ENCODE peak calls at places on chromosomes 5 and 9, in nine cellular contexts. P is prostate gland, E is spleen, W is tibial nerve, R is endothelial cell of umbilical vein, L is stomach, O is GM12878, I is H1, X is IMR-90. A is an unnamed sample. For H3K36me3, the result is how much of the 10 kb centered on the place peaks cover.

GRCh38 chr5:153965102-153965645 is 73.5 kb downstream of the FAM114A2 start:
- DNase-seq in I (no peak), X (peak), E (no peak), L (peak), O (peak), P (no peak), W (peak), R (peak), A (peak)

GRCh38 chr9:131096490-131097258 is at the start of gene AIF1L:
- DNase-seq in I (peak), R (peak), W (no peak), E (no peak), X (no peak), P (peak), L (peak), O (no peak), A (no peak)

GRCh38 chr9:35287986-35288515 is 126.2 kb downstream of the UNC13B start:
- DNase-seq in P (no peak), L (no peak), O (no peak), I (no peak), E (no peak), W (no peak), X (peak), R (peak), A (no peak)

GRCh38 chr9:95188459-95188858 is 129.1 kb downstream of the FANCC start:
- DNase-seq in L (no peak), X (peak), E (no peak), P (peak), O (no peak), R (peak), W (no peak), I (no peak), A (no peak)

GRCh38 chr9:98271479-98271878 is 16.0 kb upstream of the TBC1D2 start:
- DNase-seq in W (no peak), O (no peak), P (no peak), E (no peak), X (no peak), L (no peak), R (no peak), I (no peak), A (no peak)

GRCh38 chr5:150945947-150946346 is 41.2 kb upstream of the ZNF300 start:
- DNase-seq in E (no peak), I (no peak), P (no peak), L (no peak), W (peak), X (no peak), O (no peak), R (no peak), A (peak)

GRCh38 chr5:163475416-163475815 is 15.0 kb downstream of the HMMR start:
- DNase-seq in P (no peak), X (no peak), I (no peak), R (no peak), E (no peak), L (no peak), W (no peak), O (no peak), A (no peak)

GRCh38 chr5:93576015-93576414 is 5.0 kb downstream of the NR2F1-AS1 start:
- DNase-seq in L (no peak), O (no peak), X (no peak), E (no peak), I (no peak), P (no peak), R (no peak), W (no peak), A (no peak)

GRCh38 chr5:139140631-139141071 is 57.5 kb downstream of the SIL1 start:
- DNase-seq in W (no peak), R (no peak), E (no peak), P (no peak), X (peak), O (no peak), I (no peak), L (no peak), A (peak)

GRCh38 chr9:34443533-34443932 is 14.8 kb downstream of the FAM219A start:
- DNase-seq in I (no peak), E (no peak), X (no peak), W (no peak), O (no peak), P (no peak), R (no peak), L (no peak), A (no peak)

GRCh38 chr5:74643160-74643562 is 2.6 kb upstream of the ENC1 start:
- DNase-seq in O (no peak), L (no peak), E (no peak), W (no peak), P (no peak), I (no peak), R (peak), X (peak), A (no peak)

GRCh38 chr5:16812911-16813310 is 123.2 kb downstream of the MYO10 start:
- DNase-seq in W (no peak), L (peak), O (no peak), I (no peak), P (peak), R (no peak), X (peak), E (no peak), A (no peak)

GRCh38 chr5:150285114-150285513 is 4.5 kb downstream of the CAMK2A start:
- DNase-seq in I (no peak), L (no peak), P (no peak), E (peak), R (no peak), O (no peak), W (no peak), X (no peak), A (no peak)

GRCh38 chr5:93899026-93899600 is 157.7 kb upstream of the POU5F2 start:
- DNase-seq in W (no peak), R (peak), P (no peak), X (no peak), L (no peak), E (no peak), I (no peak), O (no peak), A (no peak)

GRCh38 chr5:128053291-128053954 is 30.1 kb upstream of the SLC12A2 start:
- DNase-seq in I (no peak), P (no peak), E (no peak), X (peak), R (no peak), L (no peak), O (no peak), W (no peak), A (no peak)

GRCh38 chr5:5192681-5193080 is 52.6 kb downstream of the ADAMTS16 start:
- DNase-seq in W (no peak), O (no peak), L (no peak), X (no peak), P (no peak), R (no peak), E (no peak), I (no peak), A (no peak)

GRCh38 chr5:180803181-180804128 is 849 bp upstream of the MGAT1 start:
- DNase-seq in R (peak), W (peak), L (peak), E (peak), O (peak), I (no peak), P (peak), X (no peak), A (peak)

GRCh38 chr9:93576296-93577044 is at the start of gene PHF2:
- DNase-seq in E (peak), X (no peak), R (no peak), O (no peak), P (no peak), W (no peak), L (no peak), I (no peak), A (no peak)

GRCh38 chr9:125966456-125966855 is 219.3 kb downstream of the PBX3 start:
- DNase-seq in R (no peak), L (no peak), P (no peak), I (no peak), E (no peak), X (peak), O (no peak), W (no peak), A (no peak)

GRCh38 chr5:157689942-157690689 is 18.8 kb downstream of the C5orf52 start:
- DNase-seq in O (no peak), I (peak), L (no peak), R (no peak), W (no peak), P (no peak), X (no peak), E (peak), A (no peak)

GRCh38 chr5:142360607-142361120 is 35.8 kb upstream of the SPRY4 start:
- DNase-seq in W (no peak), I (no peak), E (no peak), P (no peak), X (peak), R (peak), O (no peak), L (peak), A (no peak)

GRCh38 chr5:143772621-143773020 is 39.3 kb upstream of the HMHB1 start:
- DNase-seq in R (no peak), L (no peak), P (no peak), X (no peak), O (no peak), I (no peak), E (no peak), W (no peak), A (no peak)

GRCh38 chr5:14321936-14322335 is 178.8 kb downstream of the TRIO start:
- DNase-seq in X (no peak), O (no peak), P (no peak), E (no peak), W (no peak), R (no peak), L (no peak), I (no peak), A (no peak)
- H3K36me3 ChIP-seq in X (half or more), O (under half), P (under half), E (under half), W (under half), R (under half), L (half or more), I (under half), A (under half)

GRCh38 chr5:135158315-135158697 is 124.3 kb upstream of the PITX1 start:
- DNase-seq in P (no peak), E (no peak), O (no peak), L (no peak), I (no peak), X (no peak), W (no peak), R (no peak), A (no peak)
- TF ChIP-seq POLR2A in P (no peak), E (no peak), O (no peak), L (no peak), I (no peak), X (no peak), W (no peak), R (no peak), A (no peak)

GRCh38 chr9:136497916-136498695 is 15.3 kb upstream of the SEC16A start:
- DNase-seq in E (no peak), R (no peak), O (no peak), L (no peak), X (no peak), W (no peak), P (no peak), I (no peak), A (no peak)
- H3K36me3 ChIP-seq in E (under half), R (half or more), O (under half), L (half or more), X (half or more), W (under half), P (under half), I (half or more), A (under half)

DNA sequence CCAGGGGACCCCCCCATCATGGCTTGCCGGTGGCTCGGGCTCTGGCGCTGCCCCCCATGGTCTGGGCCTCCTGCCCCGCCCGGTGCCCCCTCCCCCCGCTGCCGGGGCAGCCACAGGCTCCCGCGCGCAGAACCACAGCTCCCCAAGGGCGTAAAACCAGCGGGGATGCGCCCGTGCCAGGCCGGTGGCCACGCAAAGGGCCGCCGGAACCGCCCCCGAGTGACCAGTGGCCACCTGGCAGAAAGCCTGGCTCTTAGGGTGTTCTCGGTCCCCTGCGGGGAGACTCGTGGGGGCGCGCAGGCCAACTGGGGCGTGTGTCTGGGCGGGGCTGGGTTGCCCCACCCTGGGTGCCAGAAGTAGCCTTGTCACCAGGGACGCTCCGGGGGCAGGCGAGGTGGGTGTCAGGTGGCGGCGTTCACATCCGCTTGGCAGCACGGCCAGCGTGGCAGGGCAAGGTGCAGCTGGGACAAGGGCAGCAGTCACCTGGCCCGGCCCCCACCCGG is 515 bp upstream of the AGPAT2 start:
- DNase-seq in O (no peak), R (no peak), X (no peak), E (peak), I (peak), W (no peak), L (peak), P (no peak), A (no peak)
- TF ChIP-seq POLR2A in O (no peak), R (no peak), X (no peak), E (no peak), I (no peak), W (no peak), L (no peak), P (no peak), A (no peak)

DNA sequence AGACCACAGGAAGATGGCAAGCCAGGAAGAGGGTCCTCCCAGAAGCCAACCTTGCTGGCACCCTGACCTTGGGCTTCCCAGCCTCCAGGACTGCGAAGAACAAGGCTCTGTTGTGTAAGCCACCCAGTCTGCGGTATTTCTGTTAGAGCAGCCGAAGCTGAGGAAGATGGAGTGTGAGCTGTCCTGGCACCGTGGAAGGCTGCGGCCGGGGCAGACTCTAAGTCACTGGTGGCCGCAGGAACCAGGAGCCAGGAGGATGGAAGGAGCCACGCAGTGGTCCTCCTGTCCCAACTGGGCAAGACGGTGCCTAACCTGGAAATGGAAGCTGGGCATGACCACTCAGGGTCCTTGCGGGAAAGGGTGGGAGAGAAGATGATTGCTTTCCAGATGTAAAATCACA is 89.1 kb downstream of the ZNF354C start:
- DNase-seq in L (no peak), X (no peak), P (no peak), O (no peak), I (no peak), E (peak), W (no peak), R (no peak), A (no peak)
- H3K36me3 ChIP-seq in L (under half), X (under half), P (under half), O (under half), I (under half), E (under half), W (under half), R (under half), A (under half)

DNA sequence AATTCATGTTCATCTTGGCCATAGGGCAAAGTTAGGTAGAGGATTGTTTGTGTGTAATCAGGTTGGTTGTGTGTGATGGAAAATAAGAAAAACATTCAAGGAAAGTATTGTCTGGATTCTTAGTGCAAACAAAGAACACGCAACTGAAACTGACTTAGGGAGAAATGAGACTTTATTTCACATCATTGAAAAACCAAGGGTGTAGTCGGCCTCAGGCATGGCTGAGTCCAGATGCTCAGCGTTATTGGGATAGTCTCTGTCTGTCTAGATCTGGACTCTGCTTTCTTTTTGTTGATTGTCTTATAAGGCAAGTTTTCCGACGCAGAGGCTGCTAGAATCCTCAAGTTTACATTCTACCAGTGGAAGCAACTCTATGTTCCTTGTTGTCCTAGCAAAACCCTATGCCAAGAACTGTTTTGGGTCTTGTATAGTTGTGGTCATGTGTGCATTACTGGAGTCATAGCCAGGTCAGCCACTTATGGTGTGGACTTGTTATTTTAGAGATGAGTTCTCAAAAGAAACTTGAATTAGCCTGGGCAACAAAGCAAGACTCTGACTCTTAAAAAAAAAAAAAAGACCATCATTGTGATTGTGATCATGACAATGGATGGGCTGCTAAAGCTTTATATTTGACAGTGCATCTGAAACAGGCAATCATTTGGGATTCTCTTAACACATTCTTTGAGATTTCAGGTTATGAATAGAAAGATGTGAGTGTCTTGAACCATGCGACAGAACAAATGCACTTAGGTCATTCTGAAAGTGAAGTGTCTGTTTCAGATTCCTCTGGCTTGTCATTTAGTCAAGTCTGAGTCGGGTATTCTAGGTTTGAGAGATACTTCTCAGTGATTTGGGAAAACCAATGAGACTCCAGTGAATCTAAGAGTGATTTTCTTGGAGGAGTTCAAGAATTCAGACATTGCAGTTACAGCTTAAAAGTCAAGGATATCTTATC is 82.6 kb downstream of the DOCK2 start:
- DNase-seq in X (no peak), R (no peak), I (no peak), P (no peak), O (peak), E (no peak), W (no peak), L (no peak), A (no peak)
- TF ChIP-seq POLR2A in X (no peak), R (no peak), I (no peak), P (no peak), O (no peak), E (no peak), W (no peak), L (no peak), A (no peak)

GRCh38 chr5:137318027-137318426 is 181.1 kb downstream of the SPOCK1 start:
- DNase-seq in W (no peak), E (no peak), X (no peak), O (no peak), P (no peak), L (no peak), R (no peak), I (no peak), A (no peak)
- H3K36me3 ChIP-seq in W (under half), E (under half), X (under half), O (under half), P (under half), L (under half), R (under half), I (under half), A (under half)

DNA sequence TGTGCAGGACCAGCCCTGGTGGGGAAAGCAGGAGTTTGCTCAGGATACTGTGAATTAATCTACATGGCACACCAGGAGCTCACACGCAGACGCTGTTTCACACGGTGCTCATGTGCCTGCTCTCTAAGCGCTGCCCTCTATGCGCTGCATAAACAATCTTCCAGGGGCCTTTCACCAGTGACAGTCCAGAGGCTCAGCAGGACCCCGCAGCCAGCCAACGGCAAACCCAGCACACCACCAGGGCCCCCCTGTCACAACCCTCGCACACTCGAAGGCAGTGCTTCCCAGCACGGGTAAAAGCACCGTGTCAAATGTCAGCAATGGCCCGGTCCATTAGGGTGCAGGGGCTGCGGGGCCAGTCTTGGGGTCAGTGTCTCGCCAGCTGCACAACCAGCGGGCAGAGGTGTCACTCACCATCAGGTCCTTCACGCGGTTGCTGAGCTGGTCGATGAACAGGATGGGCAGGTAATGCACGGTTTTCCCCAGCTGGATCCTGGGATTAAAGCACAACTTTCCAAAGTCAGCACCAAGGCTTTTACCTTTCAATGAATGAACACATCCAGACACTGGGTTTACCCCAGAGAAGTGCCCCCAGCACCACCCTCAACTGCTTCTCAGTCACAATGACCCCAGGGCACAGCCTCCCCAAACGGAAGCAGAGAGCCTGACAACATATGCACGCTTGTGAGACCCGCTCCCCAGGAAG is 7.3 kb downstream of the CLPTM1L start:
- DNase-seq in I (no peak), E (peak), L (no peak), R (no peak), X (no peak), W (no peak), O (no peak), P (no peak), A (no peak)
- TF ChIP-seq POLR2A in I (no peak), E (no peak), L (no peak), R (no peak), X (no peak), W (no peak), O (peak), P (no peak), A (no peak)

A was measured in uterus.